ENCODE peak calls at places on chromosomes 5 and 9, in eight cellular contexts. One of them, this sample, is unnamed.

GRCh38 chr9:32500768-32501167 is 25.2 kb downstream of the RIGI start:
- DNase-seq in fibroblast of the aortic adventitia: no peak
- DNase-seq in left ventricle myocardium inferior: no peak
- DNase-seq in cardiac muscle cell: no peak
- DNase-seq in psoas muscle: no peak
- DNase-seq in choroid plexus epithelial cell: peak
- DNase-seq in right atrium auricular region: no peak
- DNase-seq in PC-3: peak
- DNase-seq in this sample: peak

GRCh38 chr9:35891649-35892048 is 14.4 kb upstream of the HRCT1 start:
- DNase-seq in psoas muscle: no peak
- DNase-seq in right atrium auricular region: no peak
- DNase-seq in left ventricle myocardium inferior: no peak
- DNase-seq in PC-3: no peak
- DNase-seq in cardiac muscle cell: no peak
- DNase-seq in fibroblast of the aortic adventitia: peak
- DNase-seq in choroid plexus epithelial cell: no peak
- DNase-seq in this sample: peak

GRCh38 chr9:133460405-133461175 is 812 bp downstream of the CACFD1 start:
- DNase-seq in fibroblast of the aortic adventitia: peak
- DNase-seq in choroid plexus epithelial cell: peak
- DNase-seq in left ventricle myocardium inferior: no peak
- DNase-seq in right atrium auricular region: peak
- DNase-seq in psoas muscle: no peak
- DNase-seq in PC-3: peak
- DNase-seq in cardiac muscle cell: peak
- DNase-seq in this sample: peak

GRCh38 chr9:137453643-137454081 is 5.5 kb downstream of the NSMF start:
- DNase-seq in fibroblast of the aortic adventitia: peak
- DNase-seq in psoas muscle: peak
- DNase-seq in left ventricle myocardium inferior: peak
- DNase-seq in cardiac muscle cell: peak
- DNase-seq in right atrium auricular region: no peak
- DNase-seq in choroid plexus epithelial cell: peak
- DNase-seq in PC-3: peak
- DNase-seq in this sample: peak

GRCh38 chr9:133595910-133596309 is 13.3 kb downstream of the FAM163B start:
- DNase-seq in fibroblast of the aortic adventitia: no peak
- DNase-seq in left ventricle myocardium inferior: no peak
- DNase-seq in cardiac muscle cell: no peak
- DNase-seq in choroid plexus epithelial cell: no peak
- DNase-seq in psoas muscle: no peak
- DNase-seq in PC-3: no peak
- DNase-seq in right atrium auricular region: no peak
- DNase-seq in this sample: no peak

GRCh38 chr5:96783326-96783725 is 24.4 kb downstream of the ERAP1 start:
- DNase-seq in choroid plexus epithelial cell: peak
- DNase-seq in cardiac muscle cell: no peak
- DNase-seq in fibroblast of the aortic adventitia: no peak
- DNase-seq in right atrium auricular region: no peak
- DNase-seq in psoas muscle: no peak
- DNase-seq in PC-3: no peak
- DNase-seq in left ventricle myocardium inferior: no peak
- DNase-seq in this sample: no peak

GRCh38 chr5:133370904-133371303 is 241.4 kb downstream of the FSTL4 start:
- DNase-seq in PC-3: no peak
- DNase-seq in choroid plexus epithelial cell: no peak
- DNase-seq in fibroblast of the aortic adventitia: no peak
- DNase-seq in right atrium auricular region: peak
- DNase-seq in left ventricle myocardium inferior: no peak
- DNase-seq in psoas muscle: no peak
- DNase-seq in cardiac muscle cell: no peak
- DNase-seq in this sample: no peak

GRCh38 chr5:57210633-57211032 is 36.8 kb downstream of the GPBP1 start:
- DNase-seq in fibroblast of the aortic adventitia: no peak
- DNase-seq in left ventricle myocardium inferior: no peak
- DNase-seq in right atrium auricular region: no peak
- DNase-seq in choroid plexus epithelial cell: no peak
- DNase-seq in psoas muscle: no peak
- DNase-seq in cardiac muscle cell: no peak
- DNase-seq in PC-3: no peak
- DNase-seq in this sample: no peak

GRCh38 chr5:103461223-103461622 is 101.4 kb downstream of the NUDT12 start:
- DNase-seq in left ventricle myocardium inferior: no peak
- DNase-seq in right atrium auricular region: no peak
- DNase-seq in choroid plexus epithelial cell: peak
- DNase-seq in psoas muscle: no peak
- DNase-seq in cardiac muscle cell: no peak
- DNase-seq in fibroblast of the aortic adventitia: peak
- DNase-seq in PC-3: peak
- DNase-seq in this sample: no peak

GRCh38 chr5:98492258-98492657 is 281.2 kb upstream of the RGMB start:
- DNase-seq in fibroblast of the aortic adventitia: no peak
- DNase-seq in cardiac muscle cell: no peak
- DNase-seq in choroid plexus epithelial cell: no peak
- DNase-seq in psoas muscle: no peak
- DNase-seq in left ventricle myocardium inferior: no peak
- DNase-seq in right atrium auricular region: no peak
- DNase-seq in PC-3: peak
- DNase-seq in this sample: peak

GRCh38 chr9:4678679-4679267 is 596 bp upstream of the CDC37L1 start:
- DNase-seq in fibroblast of the aortic adventitia: peak
- DNase-seq in PC-3: peak
- DNase-seq in left ventricle myocardium inferior: no peak
- DNase-seq in right atrium auricular region: no peak
- DNase-seq in psoas muscle: no peak
- DNase-seq in choroid plexus epithelial cell: peak
- DNase-seq in cardiac muscle cell: peak
- DNase-seq in this sample: no peak

GRCh38 chr9:72597606-72598005 is 76.2 kb downstream of the TMC1 start:
- DNase-seq in PC-3: no peak
- DNase-seq in fibroblast of the aortic adventitia: no peak
- DNase-seq in cardiac muscle cell: no peak
- DNase-seq in left ventricle myocardium inferior: no peak
- DNase-seq in choroid plexus epithelial cell: no peak
- DNase-seq in right atrium auricular region: no peak
- DNase-seq in psoas muscle: no peak
- DNase-seq in this sample: no peak

GRCh38 chr9:72599874-72600534 is 78.6 kb downstream of the TMC1 start:
- DNase-seq in cardiac muscle cell: no peak
- DNase-seq in PC-3: peak
- DNase-seq in right atrium auricular region: no peak
- DNase-seq in left ventricle myocardium inferior: no peak
- DNase-seq in psoas muscle: no peak
- DNase-seq in fibroblast of the aortic adventitia: no peak
- DNase-seq in choroid plexus epithelial cell: no peak
- DNase-seq in this sample: peak

GRCh38 chr9:72597181-72597517 is 75.7 kb downstream of the TMC1 start:
- DNase-seq in PC-3: no peak
- DNase-seq in cardiac muscle cell: no peak
- DNase-seq in right atrium auricular region: no peak
- DNase-seq in fibroblast of the aortic adventitia: no peak
- DNase-seq in psoas muscle: no peak
- DNase-seq in left ventricle myocardium inferior: no peak
- DNase-seq in choroid plexus epithelial cell: no peak
- DNase-seq in this sample: no peak

GRCh38 chr9:72596451-72597180 is 75.2 kb downstream of the TMC1 start:
- DNase-seq in choroid plexus epithelial cell: no peak
- DNase-seq in fibroblast of the aortic adventitia: no peak
- DNase-seq in psoas muscle: no peak
- DNase-seq in left ventricle myocardium inferior: no peak
- DNase-seq in cardiac muscle cell: no peak
- DNase-seq in PC-3: no peak
- DNase-seq in right atrium auricular region: no peak
- DNase-seq in this sample: no peak

GRCh38 chr9:72598639-72599038 is 77.2 kb downstream of the TMC1 start:
- DNase-seq in cardiac muscle cell: no peak
- DNase-seq in PC-3: no peak
- DNase-seq in right atrium auricular region: no peak
- DNase-seq in left ventricle myocardium inferior: no peak
- DNase-seq in psoas muscle: no peak
- DNase-seq in choroid plexus epithelial cell: no peak
- DNase-seq in fibroblast of the aortic adventitia: no peak
- DNase-seq in this sample: no peak
- TF ChIP-seq CTCF in cardiac muscle cell: no peak
- TF ChIP-seq CTCF in PC-3: no peak
- TF ChIP-seq CTCF in right atrium auricular region: no peak
- TF ChIP-seq CTCF in left ventricle myocardium inferior: no peak
- TF ChIP-seq CTCF in psoas muscle: no peak
- TF ChIP-seq CTCF in choroid plexus epithelial cell: no peak
- TF ChIP-seq CTCF in fibroblast of the aortic adventitia: no peak
- TF ChIP-seq CTCF in this sample: no peak

DNA sequence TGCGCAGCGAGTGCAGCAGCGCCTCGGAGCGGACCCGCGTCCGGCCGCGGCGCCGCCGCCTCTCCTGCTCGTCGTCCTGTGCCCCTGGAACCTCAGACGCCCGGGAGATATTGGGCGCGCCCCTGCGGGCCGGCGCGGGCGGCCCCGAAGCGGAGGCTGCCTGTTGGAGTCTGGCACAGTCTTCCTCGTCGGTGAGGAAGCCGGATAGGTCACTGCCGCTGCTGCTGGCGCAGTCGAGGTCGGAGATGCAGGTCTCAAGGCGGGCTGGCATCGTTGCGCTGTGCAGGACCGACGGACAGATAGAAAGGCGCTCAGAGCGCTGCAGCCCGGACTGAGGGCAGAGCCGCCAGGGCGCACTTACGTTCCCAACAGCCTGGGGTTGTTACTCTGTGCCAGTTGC is 344 bp downstream of the NEUROG1 start:
- DNase-seq in psoas muscle: no peak
- DNase-seq in PC-3: no peak
- DNase-seq in fibroblast of the aortic adventitia: no peak
- DNase-seq in left ventricle myocardium inferior: no peak
- DNase-seq in right atrium auricular region: no peak
- DNase-seq in choroid plexus epithelial cell: peak
- DNase-seq in cardiac muscle cell: peak
- DNase-seq in this sample: peak
- H3K4me3 ChIP-seq in psoas muscle: peak
- H3K4me3 ChIP-seq in PC-3: no peak
- H3K4me3 ChIP-seq in fibroblast of the aortic adventitia: no peak
- H3K4me3 ChIP-seq in left ventricle myocardium inferior: peak
- H3K4me3 ChIP-seq in right atrium auricular region: no peak
- H3K4me3 ChIP-seq in choroid plexus epithelial cell: no peak
- H3K4me3 ChIP-seq in cardiac muscle cell: no peak
- H3K4me3 ChIP-seq in this sample: no peak

GRCh38 chr5:88824141-88824540 is 58.8 kb downstream of the MEF2C start:
- DNase-seq in choroid plexus epithelial cell: no peak
- DNase-seq in right atrium auricular region: no peak
- DNase-seq in fibroblast of the aortic adventitia: no peak
- DNase-seq in PC-3: no peak
- DNase-seq in cardiac muscle cell: no peak
- DNase-seq in left ventricle myocardium inferior: no peak
- DNase-seq in psoas muscle: no peak
- DNase-seq in this sample: no peak

GRCh38 chr5:88823201-88823600 is 59.8 kb downstream of the MEF2C start:
- DNase-seq in left ventricle myocardium inferior: no peak
- DNase-seq in right atrium auricular region: no peak
- DNase-seq in cardiac muscle cell: no peak
- DNase-seq in PC-3: no peak
- DNase-seq in psoas muscle: no peak
- DNase-seq in fibroblast of the aortic adventitia: no peak
- DNase-seq in choroid plexus epithelial cell: no peak
- DNase-seq in this sample: no peak

GRCh38 chr5:88825782-88826110 is 57.2 kb downstream of the MEF2C start:
- DNase-seq in right atrium auricular region: no peak
- DNase-seq in PC-3: no peak
- DNase-seq in choroid plexus epithelial cell: peak
- DNase-seq in fibroblast of the aortic adventitia: no peak
- DNase-seq in left ventricle myocardium inferior: no peak
- DNase-seq in psoas muscle: no peak
- DNase-seq in cardiac muscle cell: no peak
- DNase-seq in this sample: no peak

GRCh38 chr5:88826959-88827585 is 55.9 kb downstream of the MEF2C start:
- DNase-seq in psoas muscle: no peak
- DNase-seq in fibroblast of the aortic adventitia: peak
- DNase-seq in cardiac muscle cell: peak
- DNase-seq in choroid plexus epithelial cell: peak
- DNase-seq in PC-3: peak
- DNase-seq in left ventricle myocardium inferior: no peak
- DNase-seq in right atrium auricular region: no peak
- DNase-seq in this sample: peak

DNA sequence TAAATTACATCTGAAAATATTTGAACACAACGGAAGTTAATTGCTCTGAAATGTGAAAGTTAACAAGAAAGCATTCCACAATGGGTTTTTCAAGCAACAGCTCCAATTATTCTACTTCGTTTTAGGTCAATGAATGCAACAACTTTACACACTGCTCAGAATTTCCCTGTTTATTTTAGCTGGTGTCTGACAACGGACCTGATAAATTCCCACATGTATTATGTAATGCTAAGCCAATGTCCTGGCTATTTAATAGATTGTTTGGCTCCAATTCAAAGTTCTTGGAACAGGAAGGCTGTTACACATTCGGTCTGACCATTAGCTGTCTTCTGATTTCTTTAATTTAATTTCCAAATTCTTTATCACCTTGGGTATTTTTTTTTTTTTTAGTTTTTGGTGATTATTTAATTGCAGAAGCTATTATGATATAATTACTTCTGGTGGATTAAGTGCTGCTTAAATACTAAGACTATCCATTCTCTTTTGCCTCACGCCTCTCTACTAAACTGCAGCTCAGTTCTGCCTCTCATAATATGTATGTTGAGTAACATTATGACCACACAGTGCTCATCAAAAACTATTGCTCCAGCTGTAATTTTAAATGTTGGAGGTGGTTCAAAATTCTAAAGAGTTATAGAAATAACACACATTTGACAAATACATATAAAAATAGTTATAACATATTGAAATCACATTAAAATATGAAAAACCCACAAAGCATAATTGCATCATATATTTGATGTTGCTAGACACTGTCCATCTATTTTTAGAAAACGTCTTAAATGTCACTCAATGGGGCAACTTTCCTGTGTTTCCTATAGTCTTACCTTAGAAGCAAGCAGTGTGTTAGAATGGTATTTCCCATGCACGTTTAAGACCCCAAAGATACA is 57.8 kb downstream of the MEF2C start:
- DNase-seq in choroid plexus epithelial cell: peak
- DNase-seq in psoas muscle: no peak
- DNase-seq in fibroblast of the aortic adventitia: peak
- DNase-seq in right atrium auricular region: no peak
- DNase-seq in cardiac muscle cell: no peak
- DNase-seq in PC-3: peak
- DNase-seq in left ventricle myocardium inferior: no peak
- DNase-seq in this sample: no peak
- TF ChIP-seq CTCF in choroid plexus epithelial cell: no peak
- TF ChIP-seq CTCF in psoas muscle: no peak
- TF ChIP-seq CTCF in fibroblast of the aortic adventitia: no peak
- TF ChIP-seq CTCF in right atrium auricular region: no peak
- TF ChIP-seq CTCF in cardiac muscle cell: no peak
- TF ChIP-seq CTCF in PC-3: no peak
- TF ChIP-seq CTCF in left ventricle myocardium inferior: no peak
- TF ChIP-seq CTCF in this sample: no peak

DNA sequence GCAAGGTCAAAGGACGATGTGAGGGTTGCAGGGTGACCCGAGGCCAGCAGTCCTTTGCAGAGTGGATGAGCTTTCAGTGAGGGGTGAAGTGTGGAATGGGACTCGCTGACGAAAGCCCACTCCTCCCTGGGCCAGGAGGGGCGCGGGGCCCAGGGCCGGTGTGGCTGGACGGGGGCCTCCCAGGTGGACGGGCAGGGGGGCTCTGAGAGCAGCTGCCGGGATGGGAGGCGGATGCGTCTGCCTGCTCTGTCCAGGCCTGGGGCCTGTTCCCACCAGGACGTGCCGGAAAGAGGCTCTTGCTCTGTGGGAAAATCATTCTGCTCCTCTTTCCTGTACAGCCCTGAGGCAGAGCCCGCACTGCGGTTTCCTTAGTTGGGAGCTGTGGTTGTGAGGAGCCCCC is 24.3 kb downstream of the IRX4 start:
- DNase-seq in right atrium auricular region: no peak
- DNase-seq in fibroblast of the aortic adventitia: no peak
- DNase-seq in psoas muscle: no peak
- DNase-seq in left ventricle myocardium inferior: no peak
- DNase-seq in choroid plexus epithelial cell: no peak
- DNase-seq in PC-3: no peak
- DNase-seq in cardiac muscle cell: no peak
- DNase-seq in this sample: no peak
- H3K4me3 ChIP-seq in right atrium auricular region: no peak
- H3K4me3 ChIP-seq in fibroblast of the aortic adventitia: no peak
- H3K4me3 ChIP-seq in psoas muscle: no peak
- H3K4me3 ChIP-seq in left ventricle myocardium inferior: no peak
- H3K4me3 ChIP-seq in choroid plexus epithelial cell: no peak
- H3K4me3 ChIP-seq in PC-3: no peak
- H3K4me3 ChIP-seq in cardiac muscle cell: no peak
- H3K4me3 ChIP-seq in this sample: no peak